ENCODE peak calls at places on chromosomes 16 and 17, in six cellular contexts. K is A172; Z is effector memory CD8-positive, alpha-beta T cell; L is IMR-90; F is stimulated activated CD8-positive, alpha-beta memory T cell treated with anti-CD3 and anti-CD28 coated beads, Interleukin-12 subunit alpha, Interleukin-12 subunit beta, amount 100 ng/mL, for 4 hours; T is amniotic epithelial cell. N is an unnamed sample.
A peak's percentile ranks its signal among the peaks of the same experiment; 100 is the strongest.

GRCh38 chr16:53784312-53784711 is 80.4 kb downstream of the FTO start:
- DNase-seq in K (peak; percentile 13), Z (no peak), L (no peak), F (no peak), T (peak; percentile 40), N (no peak)

GRCh38 chr16:72256398-72257048 is 84.6 kb upstream of the PMFBP1 start:
- DNase-seq in K (peak; percentile 21), Z (no peak), L (peak; percentile 73), F (no peak), T (peak; percentile 39), N (peak; percentile 94)

GRCh38 chr17:75319818-75320691 is 30.8 kb upstream of the SLC25A19 start:
- DNase-seq in K (no peak), Z (no peak), L (peak; percentile 76), F (no peak), T (peak; percentile 58), N (peak; percentile 71)

GRCh38 chr17:61303334-61304096 is 96.1 kb upstream of the TBX2 start:
- DNase-seq in K (no peak), Z (no peak), L (peak; percentile 81), F (no peak), T (peak; percentile 86), N (peak; percentile 67)

GRCh38 chr17:74595037-74595436 is 3.0 kb upstream of the CD300LD start:
- DNase-seq in K (no peak), Z (no peak), L (no peak), F (no peak), T (no peak), N (no peak)

GRCh38 chr17:51200295-51200694 is 34.1 kb downstream of the NME2 start:
- DNase-seq in K (no peak), Z (no peak), L (no peak), F (no peak), T (no peak), N (no peak)

GRCh38 chr16:1890701-1891035 is 18.7 kb upstream of the MEIOB start:
- DNase-seq in K (no peak), Z (no peak), L (no peak), F (no peak), T (no peak), N (no peak)

GRCh38 chr16:1524366-1524765 is 9.1 kb upstream of the TMEM204 start:
- DNase-seq in K (no peak), Z (no peak), L (no peak), F (no peak), T (no peak), N (no peak)